ENCODE peak calls at places on chromosomes 11 and 22, in nine cellular contexts. One of them, this sample, is unnamed.

GRCh38 chr22:30310881-30311771 is 15.6 kb downstream of the TBC1D10A start:
- DNase-seq in fibroblast of pulmonary artery: peak
- DNase-seq in GM23248: peak
- DNase-seq in tibial artery: peak
- DNase-seq in adrenal gland: peak
- DNase-seq in nephron progenitor cell: no peak
- DNase-seq in EL: peak
- DNase-seq in astrocyte of the spinal cord: no peak
- DNase-seq in body of pancreas: peak
- DNase-seq in this sample: peak

GRCh38 chr22:49724893-49725489 is 102.7 kb downstream of the BRD1 start:
- DNase-seq in fibroblast of pulmonary artery: peak
- DNase-seq in GM23248: peak
- DNase-seq in tibial artery: peak
- DNase-seq in adrenal gland: peak
- DNase-seq in nephron progenitor cell: peak
- DNase-seq in EL: peak
- DNase-seq in astrocyte of the spinal cord: peak
- DNase-seq in body of pancreas: peak
- DNase-seq in this sample: peak

GRCh38 chr22:32700186-32700882 is 101.2 kb upstream of the TIMP3 start:
- DNase-seq in fibroblast of pulmonary artery: peak
- DNase-seq in GM23248: peak
- DNase-seq in tibial artery: peak
- DNase-seq in adrenal gland: no peak
- DNase-seq in nephron progenitor cell: no peak
- DNase-seq in EL: peak
- DNase-seq in astrocyte of the spinal cord: no peak
- DNase-seq in body of pancreas: peak
- DNase-seq in this sample: no peak

GRCh38 chr11:47916361-47916841 is 64.0 kb upstream of the PTPRJ start:
- DNase-seq in fibroblast of pulmonary artery: peak
- DNase-seq in GM23248: no peak
- DNase-seq in tibial artery: no peak
- DNase-seq in adrenal gland: peak
- DNase-seq in nephron progenitor cell: no peak
- DNase-seq in EL: no peak
- DNase-seq in astrocyte of the spinal cord: no peak
- DNase-seq in body of pancreas: peak
- DNase-seq in this sample: peak

GRCh38 chr11:123018702-123019101 is 37.1 kb upstream of the BSX start:
- DNase-seq in fibroblast of pulmonary artery: no peak
- DNase-seq in GM23248: no peak
- DNase-seq in tibial artery: no peak
- DNase-seq in adrenal gland: no peak
- DNase-seq in nephron progenitor cell: no peak
- DNase-seq in EL: no peak
- DNase-seq in astrocyte of the spinal cord: no peak
- DNase-seq in body of pancreas: no peak
- DNase-seq in this sample: no peak

GRCh38 chr11:64299847-64300648 is at the start of gene CATSPERZ:
- DNase-seq in fibroblast of pulmonary artery: no peak
- DNase-seq in GM23248: peak
- DNase-seq in tibial artery: no peak
- DNase-seq in adrenal gland: no peak
- DNase-seq in nephron progenitor cell: peak
- DNase-seq in EL: no peak
- DNase-seq in astrocyte of the spinal cord: no peak
- DNase-seq in body of pancreas: no peak
- DNase-seq in this sample: no peak

GRCh38 chr11:133753150-133753549 is 92.2 kb downstream of the SPATA19 start:
- DNase-seq in fibroblast of pulmonary artery: no peak
- DNase-seq in GM23248: no peak
- DNase-seq in tibial artery: no peak
- DNase-seq in adrenal gland: no peak
- DNase-seq in nephron progenitor cell: no peak
- DNase-seq in EL: no peak
- DNase-seq in astrocyte of the spinal cord: no peak
- DNase-seq in body of pancreas: no peak
- DNase-seq in this sample: no peak

GRCh38 chr11:64713031-64713780 is 9.8 kb downstream of the NRXN2 start:
- DNase-seq in fibroblast of pulmonary artery: peak
- DNase-seq in GM23248: peak
- DNase-seq in tibial artery: no peak
- DNase-seq in adrenal gland: peak
- DNase-seq in nephron progenitor cell: peak
- DNase-seq in EL: no peak
- DNase-seq in astrocyte of the spinal cord: peak
- DNase-seq in body of pancreas: peak
- DNase-seq in this sample: peak

GRCh38 chr11:20388096-20389055 is 860 bp downstream of the PRMT3 start:
- DNase-seq in fibroblast of pulmonary artery: peak
- DNase-seq in GM23248: peak
- DNase-seq in tibial artery: no peak
- DNase-seq in adrenal gland: no peak
- DNase-seq in nephron progenitor cell: no peak
- DNase-seq in EL: no peak
- DNase-seq in astrocyte of the spinal cord: peak
- DNase-seq in body of pancreas: no peak
- DNase-seq in this sample: no peak

GRCh38 chr11:64768300-64768694 is 8.5 kb upstream of the PYGM start:
- DNase-seq in fibroblast of pulmonary artery: no peak
- DNase-seq in GM23248: no peak
- DNase-seq in tibial artery: peak
- DNase-seq in adrenal gland: peak
- DNase-seq in nephron progenitor cell: no peak
- DNase-seq in EL: no peak
- DNase-seq in astrocyte of the spinal cord: no peak
- DNase-seq in body of pancreas: no peak
- DNase-seq in this sample: no peak

GRCh38 chr11:96472085-96472484 is 82.3 kb downstream of the JRKL start:
- DNase-seq in fibroblast of pulmonary artery: no peak
- DNase-seq in GM23248: no peak
- DNase-seq in tibial artery: no peak
- DNase-seq in adrenal gland: no peak
- DNase-seq in nephron progenitor cell: no peak
- DNase-seq in EL: peak
- DNase-seq in astrocyte of the spinal cord: no peak
- DNase-seq in body of pancreas: no peak
- DNase-seq in this sample: no peak